ENCODE peak calls at places on chromosome 11, in four cellular contexts. K is CD8-positive, alpha-beta T cell; Z is SK-N-SH; M is cardiac fibroblast. Q is an unnamed sample.

GRCh38 chr11:129749141-129749540 is 66.5 kb upstream of the TMEM45B start:
- DNase-seq in K (no peak), Z (no peak), M (no peak), Q (no peak)

GRCh38 chr11:26227311-26227710 is 104.6 kb upstream of the ANO3 start:
- DNase-seq in K (no peak), Z (peak; percentile 37), M (peak; percentile 96), Q (peak; percentile 39)

GRCh38 chr11:65454311-65454695 is 31.7 kb downstream of the NEAT1 start:
- DNase-seq in K (no peak), Z (no peak), M (peak; percentile 69), Q (no peak)

GRCh38 chr11:19890308-19890707 is 177.7 kb downstream of the NAV2 start:
- DNase-seq in K (no peak), Z (no peak), M (peak; percentile 75), Q (no peak)

GRCh38 chr11:77198440-77198849 is 70.4 kb downstream of the MYO7A start:
- DNase-seq in K (no peak), Z (peak; percentile 62), M (peak; percentile 9), Q (peak; percentile 56)

GRCh38 chr11:63643205-63643604 is 28.0 kb downstream of the ATL3 start:
- DNase-seq in K (no peak), Z (no peak), M (no peak), Q (no peak)

GRCh38 chr11:89504270-89504669 is 13.1 kb upstream of the NOX4 start:
- DNase-seq in K (no peak), Z (no peak), M (no peak), Q (no peak)

GRCh38 chr11:69241844-69242582 is 51.9 kb upstream of the MYEOV start:
- DNase-seq in K (no peak), Z (no peak), M (no peak), Q (no peak)

GRCh38 chr11:13384837-13385417 is 78.1 kb downstream of the BTBD10 start:
- DNase-seq in K (no peak), Z (peak; percentile 39), M (peak; percentile 64), Q (peak; percentile 21)

GRCh38 chr11:115939726-115940421 is 435.7 kb upstream of the CADM1 start:
- DNase-seq in K (no peak), Z (no peak), M (no peak), Q (no peak)

GRCh38 chr11:13261600-13262061 is 16.0 kb upstream of the BMAL1 start:
- DNase-seq in K (no peak), Z (no peak), M (peak; percentile 93), Q (no peak)

GRCh38 chr11:40328890-40329617 is 1130.4 kb downstream of the LRRC4C start:
- DNase-seq in K (no peak), Z (peak; percentile 8), M (peak; percentile 99), Q (no peak)

GRCh38 chr11:95715777-95716241 is 73.8 kb downstream of the FAM76B start:
- DNase-seq in K (no peak), Z (no peak), M (peak; percentile 66), Q (peak; percentile 13)

GRCh38 chr11:3964056-3964455 is 108.6 kb downstream of the STIM1 start:
- DNase-seq in K (no peak), Z (no peak), M (no peak), Q (no peak)

DNA sequence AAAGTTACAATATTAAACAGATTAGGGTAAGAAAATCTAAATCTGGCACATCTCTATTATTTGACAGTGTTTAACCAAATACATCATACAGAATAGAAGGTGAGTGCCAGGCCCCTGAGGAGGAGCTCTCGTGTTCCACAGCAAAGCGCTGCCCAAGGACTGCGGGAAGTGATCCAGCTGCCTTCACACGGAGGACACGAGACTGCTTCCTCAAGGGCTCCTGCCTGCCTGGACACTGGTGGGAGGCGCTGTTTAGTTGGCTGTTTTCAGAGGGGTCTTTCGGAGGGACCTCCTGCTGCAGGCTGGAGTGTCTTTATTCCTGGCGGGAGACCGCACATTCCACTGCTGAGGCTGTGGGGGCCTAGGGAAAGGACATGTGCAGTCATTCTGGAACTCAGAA is 71.1 kb downstream of the NCAPD3 start:
- DNase-seq in K (no peak), Z (no peak), M (no peak), Q (no peak)
- TF ChIP-seq CTCF in K (no peak), Z (no peak), M (no peak), Q (no peak)

DNA sequence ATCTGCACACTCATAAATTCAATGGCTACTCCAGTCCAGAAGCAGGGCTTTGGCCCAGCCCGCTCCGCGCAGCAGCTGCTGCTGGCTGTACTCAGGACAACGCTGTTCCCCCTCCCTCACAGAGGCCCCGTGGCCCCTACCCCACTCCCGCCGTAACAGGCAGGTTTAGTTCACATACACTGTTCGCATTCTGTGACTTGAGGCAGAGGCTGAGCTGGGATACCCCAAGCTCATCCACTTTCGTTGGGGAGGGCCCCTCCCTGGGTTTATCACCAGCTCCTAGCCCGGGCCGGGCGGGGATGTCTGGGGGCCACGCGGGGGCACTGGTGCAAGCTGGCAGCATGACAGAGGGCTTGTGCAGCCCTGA is 52.4 kb downstream of the SYT13 start:
- DNase-seq in K (no peak), Z (no peak), M (no peak), Q (no peak)
- TF ChIP-seq CTCF in K (no peak), Z (peak; percentile 5), M (no peak), Q (no peak)

GRCh38 chr11:66625752-66626149 is 9.3 kb downstream of the RBM14 start:
- DNase-seq in K (no peak), Z (no peak), M (no peak), Q (no peak)

GRCh38 chr11:66626926-66627325 is 10.5 kb downstream of the RBM14 start:
- DNase-seq in K (no peak), Z (no peak), M (no peak), Q (no peak)

GRCh38 chr11:66626382-66626781 is 10.0 kb downstream of the RBM14 start:
- DNase-seq in K (no peak), Z (no peak), M (no peak), Q (no peak)

GRCh38 chr11:66629356-66629755 is 9.1 kb upstream of the RBM4 start:
- DNase-seq in K (no peak), Z (no peak), M (no peak), Q (no peak)

DNA sequence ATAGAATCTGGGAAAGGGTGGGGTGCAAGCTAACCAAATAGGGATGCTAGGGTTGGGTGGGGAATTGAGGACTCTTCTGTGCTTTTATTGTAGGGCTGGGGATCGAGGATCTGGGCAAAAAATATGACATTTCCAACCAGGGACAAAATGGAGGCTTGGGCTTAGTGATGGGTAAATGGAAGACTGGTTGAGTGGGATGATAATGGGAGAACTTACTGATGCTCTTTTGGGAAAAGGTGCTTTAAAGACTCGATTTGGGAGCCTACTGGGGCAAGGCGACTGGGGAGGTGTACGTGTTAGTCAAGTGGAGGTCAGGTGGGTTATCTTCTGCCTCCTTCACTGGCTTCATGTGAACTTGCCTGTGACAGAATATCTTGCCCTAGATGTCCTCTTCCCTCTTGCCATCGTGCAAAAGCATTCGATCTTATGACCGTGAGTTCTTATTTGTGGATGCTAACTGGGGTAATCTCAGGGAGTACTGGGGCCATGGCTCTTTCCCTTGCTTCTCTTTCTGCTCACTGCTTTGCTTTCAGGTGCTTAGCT is 10.4 kb upstream of the RBM4 start:
- DNase-seq in K (no peak), Z (no peak), M (no peak), Q (no peak)
- TF ChIP-seq CTCF in K (no peak), Z (no peak), M (no peak), Q (no peak)

DNA sequence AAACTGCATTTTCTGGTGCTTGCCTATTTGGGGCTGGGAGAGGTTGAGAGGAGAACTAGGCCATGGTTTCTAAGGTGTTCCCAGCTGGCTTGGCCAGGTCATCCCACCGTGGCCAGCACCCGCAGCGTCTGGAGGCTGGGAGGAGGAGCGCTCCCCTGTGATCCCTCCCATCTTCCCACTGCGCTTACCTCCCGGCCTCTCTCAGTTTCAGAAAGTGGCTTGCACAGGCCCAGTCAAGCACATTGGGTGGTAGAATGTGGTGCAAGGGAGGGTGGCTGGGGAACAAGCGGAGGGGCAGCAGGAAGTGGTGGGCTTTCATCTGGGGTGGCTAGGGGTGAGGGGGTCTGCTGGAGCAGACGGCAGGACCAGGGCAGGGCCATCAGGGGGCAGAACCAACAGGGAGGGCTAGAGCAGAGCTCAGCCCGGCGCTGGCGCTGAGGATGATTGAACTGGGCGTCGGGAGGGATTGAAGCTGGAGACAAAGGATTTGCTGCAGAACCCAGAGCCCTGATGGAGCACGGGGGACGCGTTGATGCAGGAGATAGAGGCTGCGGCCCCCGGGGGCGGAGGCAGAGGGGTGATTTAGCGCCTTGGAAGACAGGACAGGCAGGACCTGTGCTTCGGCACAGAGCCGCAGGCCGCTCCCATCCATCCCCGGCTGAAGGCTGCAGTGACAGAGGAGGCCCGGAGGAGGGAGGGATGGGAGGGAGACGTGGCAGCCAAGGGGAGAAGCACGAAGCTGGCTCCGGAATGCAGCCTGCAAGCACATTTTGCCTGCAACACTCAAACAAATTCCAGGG is 76.0 kb downstream of the TRIM29 start:
- DNase-seq in K (no peak), Z (no peak), M (no peak), Q (peak; percentile 1)
- TF ChIP-seq CTCF in K (no peak), Z (no peak), M (no peak), Q (no peak)

DNA sequence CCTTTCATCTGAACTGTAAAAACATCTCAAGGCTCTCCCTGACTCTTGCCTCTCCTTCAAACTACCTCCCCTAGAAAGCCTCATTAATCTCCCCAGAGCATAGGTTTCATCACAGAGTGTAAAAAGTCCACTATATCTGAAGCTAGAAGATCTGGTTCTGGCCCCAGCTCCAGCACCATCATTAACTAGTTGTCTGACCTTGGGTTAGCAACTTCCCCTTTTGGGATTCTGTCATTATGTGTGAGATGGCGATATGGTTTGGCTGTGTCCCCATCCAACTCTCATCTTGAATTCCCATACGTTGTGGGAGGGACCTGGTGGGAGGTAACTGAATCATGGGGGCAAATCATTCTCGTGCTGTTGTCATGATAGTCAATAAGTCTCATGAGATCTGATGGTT is 97.3 kb downstream of the KCNC1 start:
- DNase-seq in K (no peak), Z (no peak), M (no peak), Q (no peak)
- TF ChIP-seq CTCF in K (no peak), Z (no peak), M (no peak), Q (no peak)